ENCODE peak calls at places on chromosomes 6 and 20, in seven cellular contexts. H, F, G, W, A, M and N are unnamed samples.

GRCh38 chr6:161549977-161550655 is 276.3 kb upstream of the AGPAT4 start:
- DNase-seq in H (no peak), F (no peak), G (no peak), W (no peak), A (no peak), M (no peak), N (no peak)

GRCh38 chr6:122129313-122130025 is 270.0 kb upstream of the HSF2 start:
- DNase-seq in H (no peak), F (no peak), G (no peak), W (no peak), A (no peak), M (no peak), N (no peak)

GRCh38 chr6:467671-468082 is 76.1 kb downstream of the IRF4 start:
- DNase-seq in H (no peak), F (no peak), G (no peak), W (no peak), A (no peak), M (no peak), N (no peak)

GRCh38 chr6:154909821-154910220 is 85.3 kb upstream of the TIAM2 start:
- DNase-seq in H (no peak), F (no peak), G (no peak), W (no peak), A (peak), M (no peak), N (no peak)

GRCh38 chr6:50098306-50098705 is 48.6 kb upstream of the DEFB112 start:
- DNase-seq in H (no peak), F (no peak), G (no peak), W (no peak), A (no peak), M (no peak), N (no peak)

GRCh38 chr6:165574770-165575549 is 88.1 kb downstream of the PDE10A start:
- DNase-seq in H (no peak), F (no peak), G (no peak), W (no peak), A (no peak), M (no peak), N (no peak)

GRCh38 chr20:1825492-1825891 is 69.7 kb upstream of the SIRPA start:
- DNase-seq in H (no peak), F (no peak), G (no peak), W (no peak), A (peak), M (no peak), N (no peak)

GRCh38 chr20:19750207-19750606 is 7.9 kb upstream of the RIN2 start:
- DNase-seq in H (no peak), F (no peak), G (no peak), W (no peak), A (no peak), M (no peak), N (no peak)

GRCh38 chr6:21856844-21857243 is 263.3 kb downstream of the SOX4 start:
- DNase-seq in H (no peak), F (no peak), G (no peak), W (no peak), A (peak), M (no peak), N (no peak)

GRCh38 chr6:160051390-160051789 is 70.2 kb upstream of the SLC22A1 start:
- DNase-seq in H (no peak), F (no peak), G (no peak), W (no peak), A (no peak), M (no peak), N (no peak)

GRCh38 chr20:17889226-17889625 is 79.4 kb downstream of the SNX5 start:
- DNase-seq in H (no peak), F (no peak), G (no peak), W (no peak), A (peak), M (no peak), N (no peak)

GRCh38 chr20:36569847-36570429 is 3.5 kb upstream of the TGIF2 start:
- DNase-seq in H (peak), F (no peak), G (no peak), W (no peak), A (no peak), M (no peak), N (no peak)

GRCh38 chr6:5997420-5998093 is 9.2 kb downstream of the NRN1 start:
- DNase-seq in H (peak), F (no peak), G (no peak), W (no peak), A (no peak), M (no peak), N (peak)

GRCh38 chr6:163814494-163815364 is 400.2 kb downstream of the QKI start:
- DNase-seq in H (peak), F (no peak), G (no peak), W (no peak), A (peak), M (peak), N (no peak)

GRCh38 chr6:139853302-139853992 is 479.0 kb upstream of the CITED2 start:
- DNase-seq in H (no peak), F (no peak), G (no peak), W (no peak), A (no peak), M (peak), N (peak)

GRCh38 chr6:131400054-131400781 is 172.8 kb upstream of the ARG1 start:
- DNase-seq in H (no peak), F (no peak), G (no peak), W (no peak), A (peak), M (peak), N (no peak)

GRCh38 chr6:169791721-169792131 is 40.3 kb downstream of the ERMARD start:
- DNase-seq in H (no peak), F (no peak), G (no peak), W (peak), A (no peak), M (no peak), N (no peak)

GRCh38 chr20:50802289-50802688 is 7.4 kb downstream of the BCAS4 start:
- DNase-seq in H (no peak), F (no peak), G (no peak), W (no peak), A (no peak), M (no peak), N (no peak)

GRCh38 chr6:113805167-113805835 is 51.8 kb upstream of the MARCKS start:
- DNase-seq in H (no peak), F (no peak), G (no peak), W (no peak), A (peak), M (no peak), N (no peak)

GRCh38 chr6:89084954-89085353 is 4.4 kb downstream of the PNRC1 start:
- DNase-seq in H (no peak), F (no peak), G (no peak), W (no peak), A (no peak), M (no peak), N (no peak)

GRCh38 chr6:5085638-5086293 is 625 bp downstream of the PPP1R3G start:
- DNase-seq in H (peak), F (no peak), G (no peak), W (no peak), A (peak), M (no peak), N (peak)

GRCh38 chr6:20173833-20174796 is 38.2 kb downstream of the MBOAT1 start:
- DNase-seq in H (no peak), F (no peak), G (no peak), W (no peak), A (no peak), M (no peak), N (no peak)

GRCh38 chr6:168147205-168147738 is 68.3 kb upstream of the FRMD1 start:
- DNase-seq in H (no peak), F (no peak), G (no peak), W (no peak), A (no peak), M (no peak), N (no peak)

GRCh38 chr20:39464238-39464637 is 502.1 kb downstream of the DHX35 start:
- DNase-seq in H (no peak), F (no peak), G (no peak), W (no peak), A (no peak), M (no peak), N (no peak)

GRCh38 chr6:152457949-152458624 is 179.1 kb downstream of the SYNE1 start:
- DNase-seq in H (no peak), F (no peak), G (no peak), W (no peak), A (peak), M (no peak), N (no peak)

GRCh38 chr6:14711056-14711703 is 534.7 kb upstream of the JARID2 start:
- DNase-seq in H (peak), F (no peak), G (no peak), W (no peak), A (peak), M (peak), N (no peak)

GRCh38 chr6:36533321-36533720 is 14.0 kb downstream of the STK38 start:
- DNase-seq in H (no peak), F (no peak), G (no peak), W (no peak), A (no peak), M (no peak), N (no peak)

DNA sequence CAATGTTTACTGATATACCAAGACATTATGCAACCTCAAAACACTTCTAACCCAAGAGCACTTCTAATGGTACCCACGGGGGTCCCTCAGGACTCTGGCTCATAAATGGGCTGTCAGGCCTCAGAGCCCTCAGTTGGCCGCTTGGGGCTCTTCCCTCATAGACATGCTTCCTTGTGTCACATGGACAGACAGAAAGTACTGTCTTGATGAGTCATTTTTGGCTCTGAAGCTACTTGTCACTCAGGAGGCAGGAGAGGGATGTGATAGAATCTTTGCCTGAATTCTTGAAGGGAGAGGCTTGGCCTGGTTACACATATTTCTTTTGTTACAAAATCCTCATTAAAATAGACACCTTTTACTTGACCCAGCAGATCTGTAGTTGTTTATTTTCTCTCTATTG is 15.1 kb upstream of the EDN1 start:
- DNase-seq in H (no peak), F (no peak), G (no peak), W (no peak), A (no peak), M (no peak), N (no peak)
- TF ChIP-seq CTCF in H (no peak), F (no peak), G (peak), W (no peak), A (no peak), M (no peak), N (no peak)

DNA sequence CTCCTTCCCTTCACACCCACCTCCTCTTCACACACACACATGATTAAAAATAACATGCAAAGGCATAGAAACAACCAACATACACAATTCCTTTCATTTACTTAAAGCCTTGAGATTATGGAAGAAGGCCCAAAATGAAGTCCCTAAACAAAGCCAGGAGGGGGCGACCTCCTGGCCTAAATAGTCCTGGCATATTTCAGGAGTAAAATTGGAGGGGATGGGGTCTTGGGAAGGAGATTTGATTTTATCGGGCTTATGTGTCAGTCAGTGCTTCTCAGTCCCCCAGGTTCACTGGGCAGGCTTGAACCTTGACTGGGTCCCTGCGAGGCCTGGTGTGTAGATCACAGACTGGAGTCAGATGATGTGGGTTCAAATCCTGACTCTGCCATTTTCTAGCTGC is 266.4 kb downstream of the SAMD5 start:
- DNase-seq in H (no peak), F (no peak), G (no peak), W (no peak), A (no peak), M (no peak), N (no peak)
- TF ChIP-seq CTCF in H (peak), F (no peak), G (no peak), W (no peak), A (peak), M (peak), N (no peak)

GRCh38 chr6:64221776-64222175 is 586.2 kb downstream of the PHF3 start:
- DNase-seq in H (no peak), F (no peak), G (no peak), W (no peak), A (no peak), M (no peak), N (no peak)
- TF ChIP-seq CTCF in H (no peak), F (no peak), G (no peak), W (no peak), A (no peak), M (no peak), N (no peak)

GRCh38 chr6:26519359-26519758 is 18.8 kb upstream of the HMGN4 start:
- DNase-seq in H (no peak), F (no peak), G (no peak), W (no peak), A (no peak), M (no peak), N (no peak)

GRCh38 chr6:26520840-26521484 is 17.2 kb upstream of the HMGN4 start:
- DNase-seq in H (peak), F (peak), G (peak), W (peak), A (peak), M (peak), N (peak)

GRCh38 chr6:26524722-26525360 is 13.3 kb upstream of the HMGN4 start:
- DNase-seq in H (no peak), F (no peak), G (no peak), W (no peak), A (no peak), M (no peak), N (no peak)

GRCh38 chr6:26520088-26520839 is 17.9 kb upstream of the HMGN4 start:
- DNase-seq in H (peak), F (no peak), G (no peak), W (no peak), A (no peak), M (no peak), N (peak)

GRCh38 chr6:26521485-26522391 is 16.4 kb upstream of the HMGN4 start:
- DNase-seq in H (peak), F (no peak), G (peak), W (peak), A (peak), M (no peak), N (peak)
- TF ChIP-seq CTCF in H (no peak), F (no peak), G (peak), W (no peak), A (no peak), M (peak), N (peak)

DNA sequence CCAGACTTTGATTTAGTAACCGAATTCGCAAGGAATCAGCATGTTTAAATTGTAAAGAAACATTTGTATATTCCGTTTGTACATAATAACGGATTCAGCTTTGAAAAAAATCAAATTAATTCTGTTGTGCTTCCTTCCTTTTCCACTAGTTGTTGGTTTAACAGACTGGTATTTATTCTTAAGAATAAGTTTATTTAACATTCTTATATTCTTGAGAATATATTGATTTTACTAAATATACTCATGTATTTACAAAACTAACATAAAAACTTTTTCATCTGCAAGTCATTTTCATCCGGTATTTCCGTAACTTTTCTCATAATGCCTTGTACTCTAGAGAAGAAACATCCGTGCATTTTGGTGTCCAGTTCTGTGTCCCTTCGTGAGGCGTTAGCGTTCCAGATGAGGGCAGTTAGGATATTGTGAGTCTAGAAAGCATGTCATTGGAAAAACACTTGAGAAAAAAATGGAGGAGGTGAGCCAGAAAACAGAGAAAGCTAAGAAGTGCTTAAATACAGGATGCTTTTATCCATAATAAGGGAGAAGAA is 1.6 kb downstream of the WRNIP1 start:
- DNase-seq in H (no peak), F (no peak), G (no peak), W (no peak), A (peak), M (no peak), N (no peak)
- TF ChIP-seq CTCF in H (no peak), F (no peak), G (no peak), W (no peak), A (no peak), M (no peak), N (no peak)

GRCh38 chr6:12075067-12075563 is 63.0 kb downstream of the HIVEP1 start:
- DNase-seq in H (no peak), F (no peak), G (no peak), W (no peak), A (peak), M (no peak), N (no peak)
- TF ChIP-seq CTCF in H (peak), F (peak), G (peak), W (no peak), A (peak), M (peak), N (peak)

DNA sequence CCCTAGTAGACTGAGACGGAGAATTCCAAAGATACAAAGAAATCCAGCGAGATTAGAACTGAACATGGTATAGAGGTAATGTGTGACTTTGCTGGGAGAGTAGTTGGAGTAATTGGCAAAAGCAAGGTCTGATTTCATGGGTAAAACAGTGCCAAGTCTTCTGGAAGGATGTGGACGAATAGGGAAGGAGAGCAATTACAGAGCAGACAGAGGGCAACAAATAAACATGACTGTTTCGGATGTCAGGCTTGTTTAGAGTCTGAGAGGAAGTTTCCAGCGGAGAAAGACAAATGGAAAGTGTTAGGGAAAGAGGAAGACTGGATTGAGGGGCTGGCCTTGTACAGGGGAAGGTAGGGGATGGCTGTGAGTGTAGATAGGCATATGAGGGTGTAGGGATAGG is 282.2 kb upstream of the PRND start:
- DNase-seq in H (no peak), F (no peak), G (no peak), W (no peak), A (peak), M (no peak), N (no peak)
- TF ChIP-seq CTCF in H (no peak), F (no peak), G (no peak), W (no peak), A (no peak), M (no peak), N (no peak)

DNA sequence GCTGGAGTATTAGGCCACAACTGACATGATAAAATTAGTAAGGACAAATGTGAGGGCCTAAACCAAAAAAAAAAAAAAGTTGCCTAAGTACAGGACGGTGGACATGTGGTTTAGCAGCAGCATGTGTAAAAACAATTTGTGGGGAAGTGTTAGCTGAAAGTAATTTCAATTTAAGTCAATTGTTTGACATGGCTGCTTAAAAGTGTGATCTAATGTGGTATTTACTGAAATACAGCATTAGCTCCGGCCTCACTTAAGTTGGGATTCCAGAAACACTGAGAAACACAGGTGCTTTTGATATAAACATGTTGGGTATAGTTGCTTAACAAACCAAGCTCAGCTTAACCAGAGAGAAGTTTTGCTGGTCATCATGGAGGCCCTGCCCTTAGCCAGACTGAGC is 119.7 kb downstream of the FYN start:
- DNase-seq in H (no peak), F (no peak), G (no peak), W (no peak), A (no peak), M (no peak), N (no peak)
- TF ChIP-seq CTCF in H (no peak), F (no peak), G (no peak), W (no peak), A (no peak), M (no peak), N (no peak)

GRCh38 chr20:44471481-44471882 is 4.2 kb upstream of the TTPAL start:
- DNase-seq in H (no peak), F (no peak), G (no peak), W (no peak), A (peak), M (peak), N (no peak)
- TF ChIP-seq CTCF in H (peak), F (no peak), G (peak), W (peak), A (peak), M (peak), N (peak)